ENCODE peak calls at places on chromosomes 12 and 14, in seven cellular contexts. A is H1, G is stomach, Q is Panc1, X is cardiac muscle cell, O is fibroblast of pulmonary artery, D is adrenal gland. K is an unnamed sample.

GRCh38 chr14:54691525-54692260 is 124.8 kb downstream of the SAMD4A start:
- DNase-seq in A (peak), G (peak), Q (peak), X (peak), O (peak), D (peak), K (peak)

GRCh38 chr12:93109794-93110203 is 180.7 kb upstream of the EEA1 start:
- DNase-seq in A (no peak), G (no peak), Q (no peak), X (no peak), O (no peak), D (no peak), K (no peak)

GRCh38 chr12:6884539-6884938 is 11.4 kb upstream of the SPSB2 start:
- DNase-seq in A (no peak), G (no peak), Q (no peak), X (no peak), O (no peak), D (no peak), K (no peak)

GRCh38 chr12:27808831-27809230 is 28.8 kb upstream of the MANSC4 start:
- DNase-seq in A (no peak), G (no peak), Q (no peak), X (no peak), O (no peak), D (no peak), K (no peak)

GRCh38 chr12:65740873-65741600 is 83.2 kb upstream of the HMGA2 start:
- DNase-seq in A (peak), G (peak), Q (peak), X (peak), O (peak), D (no peak), K (peak)

GRCh38 chr14:105076805-105077648 is 11.8 kb upstream of the GPR132 start:
- DNase-seq in A (no peak), G (no peak), Q (no peak), X (no peak), O (no peak), D (no peak), K (no peak)

GRCh38 chr12:127063339-127064090 is 1203.5 kb upstream of the TMEM132C start:
- DNase-seq in A (no peak), G (no peak), Q (no peak), X (no peak), O (no peak), D (no peak), K (no peak)

GRCh38 chr12:122411537-122411936 is 10.9 kb downstream of the CLIP1 start:
- DNase-seq in A (no peak), G (no peak), Q (no peak), X (no peak), O (no peak), D (no peak), K (no peak)

GRCh38 chr14:61395115-61395725 is 73.8 kb downstream of the PRKCH start:
- DNase-seq in A (no peak), G (no peak), Q (no peak), X (no peak), O (no peak), D (no peak), K (no peak)

GRCh38 chr12:131371580-131372475 is 339.1 kb upstream of the SFSWAP start:
- DNase-seq in A (peak), G (no peak), Q (no peak), X (no peak), O (no peak), D (no peak), K (no peak)

GRCh38 chr12:75011120-75011519 is 198.5 kb downstream of the KCNC2 start:
- DNase-seq in A (no peak), G (no peak), Q (no peak), X (no peak), O (no peak), D (no peak), K (no peak)

GRCh38 chr12:121295746-121296617 is 527 bp downstream of the CAMKK2 start:
- DNase-seq in A (peak), G (no peak), Q (no peak), X (peak), O (no peak), D (peak), K (no peak)

GRCh38 chr12:54411398-54412241 is 7.4 kb downstream of the ITGA5 start:
- DNase-seq in A (peak), G (peak), Q (peak), X (peak), O (peak), D (peak), K (no peak)

GRCh38 chr14:89960895-89961294 is 5.2 kb downstream of the TDP1 start:
- DNase-seq in A (no peak), G (no peak), Q (no peak), X (no peak), O (no peak), D (no peak), K (no peak)

GRCh38 chr12:27177716-27178115 is 66.4 kb upstream of the STK38L start:
- DNase-seq in A (no peak), G (no peak), Q (no peak), X (peak), O (peak), D (no peak), K (no peak)

GRCh38 chr14:76647699-76648298 is 113.5 kb upstream of the VASH1 start:
- DNase-seq in A (no peak), G (no peak), Q (peak), X (peak), O (peak), D (peak), K (peak)

GRCh38 chr12:31590730-31591307 is at the start of gene DENND5B:
- DNase-seq in A (peak), G (peak), Q (no peak), X (peak), O (peak), D (peak), K (peak)

GRCh38 chr14:105500726-105501101 is 9.7 kb downstream of the TEDC1 start:
- DNase-seq in A (no peak), G (no peak), Q (no peak), X (no peak), O (no peak), D (no peak), K (no peak)

GRCh38 chr14:58297412-58297761 is 968 bp upstream of the ARID4A start:
- DNase-seq in A (no peak), G (peak), Q (no peak), X (no peak), O (no peak), D (no peak), K (no peak)

GRCh38 chr14:35915775-35916174 is 89.6 kb downstream of the BRMS1L start:
- DNase-seq in A (no peak), G (no peak), Q (no peak), X (no peak), O (no peak), D (no peak), K (no peak)

GRCh38 chr12:98066251-98066650 is 449.1 kb upstream of the TMPO start:
- DNase-seq in A (no peak), G (no peak), Q (no peak), X (no peak), O (no peak), D (no peak), K (no peak)

GRCh38 chr14:102288139-102288538 is 16.8 kb downstream of the MOK start:
- DNase-seq in A (no peak), G (no peak), Q (no peak), X (no peak), O (no peak), D (no peak), K (no peak)

GRCh38 chr12:59645242-59645641 is 49.4 kb downstream of the SLC16A7 start:
- DNase-seq in A (no peak), G (no peak), Q (no peak), X (no peak), O (no peak), D (no peak), K (no peak)

GRCh38 chr14:53955671-53956426 is 776 bp downstream of the BMP4 start:
- DNase-seq in A (peak), G (peak), Q (no peak), X (peak), O (peak), D (no peak), K (no peak)

GRCh38 chr14:24411468-24412454 is 13.0 kb downstream of the NYNRIN start:
- DNase-seq in A (peak), G (peak), Q (no peak), X (peak), O (peak), D (peak), K (peak)

GRCh38 chr14:51449666-51450061 is 202.0 kb upstream of the FRMD6 start:
- DNase-seq in A (no peak), G (no peak), Q (no peak), X (no peak), O (no peak), D (no peak), K (no peak)

GRCh38 chr14:85909581-85909980 is 379.6 kb downstream of the FLRT2 start:
- DNase-seq in A (no peak), G (no peak), Q (no peak), X (no peak), O (no peak), D (no peak), K (no peak)

GRCh38 chr14:87944987-87945604 is 47.9 kb downstream of the GALC start:
- DNase-seq in A (no peak), G (no peak), Q (peak), X (peak), O (peak), D (no peak), K (no peak)

GRCh38 chr12:110766311-110767154 is 23.8 kb upstream of the PPP1CC start:
- DNase-seq in A (no peak), G (no peak), Q (no peak), X (no peak), O (no peak), D (no peak), K (no peak)

GRCh38 chr12:17609152-17609551 is 480.8 kb downstream of the RERGL start:
- DNase-seq in A (no peak), G (no peak), Q (no peak), X (no peak), O (no peak), D (no peak), K (no peak)

GRCh38 chr14:34501004-34501580 is 38.4 kb downstream of the EAPP start:
- DNase-seq in A (no peak), G (no peak), Q (no peak), X (no peak), O (no peak), D (no peak), K (no peak)

GRCh38 chr14:104289485-104289884 is 151.1 kb downstream of the KIF26A start:
- DNase-seq in A (no peak), G (no peak), Q (no peak), X (no peak), O (no peak), D (peak), K (no peak)

GRCh38 chr12:70364695-70365397 is 1.2 kb upstream of the KCNMB4 start:
- DNase-seq in A (no peak), G (no peak), Q (no peak), X (no peak), O (no peak), D (no peak), K (no peak)

GRCh38 chr14:34496679-34497513 is 34.9 kb upstream of the SPTSSA start:
- DNase-seq in A (peak), G (peak), Q (peak), X (peak), O (peak), D (peak), K (no peak)

GRCh38 chr12:7113389-7113871 is 4.4 kb upstream of the C1RL start:
- DNase-seq in A (peak), G (no peak), Q (no peak), X (peak), O (peak), D (no peak), K (no peak)

GRCh38 chr12:32151081-32151480 is 44.4 kb downstream of the BICD1 start:
- DNase-seq in A (no peak), G (no peak), Q (no peak), X (no peak), O (no peak), D (no peak), K (no peak)

DNA sequence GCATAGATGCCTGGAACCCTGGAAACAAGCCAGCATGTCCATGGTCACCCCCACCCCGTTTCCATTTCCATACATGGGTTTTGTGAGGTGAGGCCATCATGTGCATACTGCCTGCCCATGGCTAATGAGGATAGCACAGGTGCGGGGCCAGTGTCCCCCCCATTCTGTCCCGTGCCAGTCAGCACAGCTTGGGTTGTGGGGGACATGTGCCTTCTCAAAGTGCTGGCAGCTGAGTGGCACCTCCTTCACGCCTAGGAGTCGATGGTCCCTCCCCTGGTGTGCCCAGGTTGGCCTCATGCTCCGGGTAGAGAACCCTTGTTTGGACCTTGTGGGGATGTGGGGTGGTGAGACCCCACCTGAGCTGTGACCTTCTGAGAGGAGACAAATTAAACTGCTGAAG is 7.2 kb downstream of the YY1 start:
- DNase-seq in A (no peak), G (no peak), Q (no peak), X (no peak), O (no peak), D (no peak), K (peak)
- H3K4me3 ChIP-seq in A (no peak), G (no peak), Q (no peak), X (no peak), O (no peak), D (no peak), K (no peak)

DNA sequence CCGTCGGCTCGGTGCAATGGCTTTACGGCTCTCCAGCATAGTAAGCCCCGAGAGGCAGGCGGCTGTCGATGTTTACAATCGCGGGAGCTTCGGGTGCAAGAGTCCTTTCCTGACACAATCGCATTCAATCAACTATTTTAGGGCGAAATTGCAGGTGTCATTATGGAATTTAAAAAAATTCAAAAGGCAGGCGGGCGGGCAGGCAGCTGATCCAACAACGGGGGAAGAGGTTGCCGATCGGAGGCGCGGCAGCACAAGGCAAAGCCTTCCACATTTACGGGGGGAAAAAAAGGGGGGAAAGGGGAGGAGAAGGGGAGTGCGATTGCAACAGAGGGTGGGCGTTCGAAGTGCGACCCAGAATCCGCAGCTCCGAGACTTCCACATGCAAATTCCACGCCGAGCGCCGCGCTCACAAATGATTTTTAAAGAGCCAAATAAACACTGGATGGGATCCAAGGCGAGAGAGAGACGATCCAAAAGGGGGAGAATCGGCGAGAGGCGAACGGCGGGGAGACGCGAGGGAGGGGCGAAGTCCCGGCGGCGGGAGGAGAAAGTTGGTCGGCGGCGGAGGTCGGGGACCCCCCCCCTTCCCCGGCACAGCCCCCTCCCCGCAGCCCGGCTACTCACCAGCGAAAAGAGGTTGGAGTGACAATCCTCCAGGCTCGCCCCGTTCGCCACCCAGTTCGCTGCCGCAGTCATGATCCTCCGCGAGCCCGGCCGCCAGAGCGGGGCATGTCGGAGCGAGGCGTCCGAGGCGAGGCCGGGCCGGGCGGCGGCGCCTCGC is 868 bp downstream of the MED13L start:
- DNase-seq in A (peak), G (peak), Q (no peak), X (peak), O (peak), D (peak), K (peak)
- TF ChIP-seq CTCF in A (no peak), G (no peak), Q (no peak), X (no peak), O (peak), D (no peak), K (no peak)

GRCh38 chr12:46368684-46369083 is 3.9 kb downstream of the SLC38A2 start:
- DNase-seq in A (no peak), G (no peak), Q (no peak), X (peak), O (peak), D (no peak), K (no peak)
- H3K4me3 ChIP-seq in A (peak), G (peak), Q (peak), X (peak), O (peak), D (peak), K (peak)

GRCh38 chr12:22670762-22671161 is 45.8 kb downstream of the ETNK1 start:
- DNase-seq in A (no peak), G (no peak), Q (no peak), X (peak), O (peak), D (no peak), K (no peak)
- TF ChIP-seq CTCF in A (no peak), G (no peak), Q (peak), X (peak), O (peak), D (no peak), K (peak)

GRCh38 chr12:94689646-94690036 is 39.3 kb upstream of the TMCC3 start:
- DNase-seq in A (no peak), G (no peak), Q (no peak), X (peak), O (peak), D (no peak), K (no peak)
- H3K4me3 ChIP-seq in A (no peak), G (peak), Q (no peak), X (no peak), O (peak), D (no peak), K (no peak)

GRCh38 chr14:46951103-46951502 is 299.5 kb upstream of the RPL10L start:
- DNase-seq in A (no peak), G (no peak), Q (no peak), X (no peak), O (no peak), D (no peak), K (no peak)
- TF ChIP-seq CTCF in A (no peak), G (no peak), Q (no peak), X (no peak), O (no peak), D (no peak), K (peak)

DNA sequence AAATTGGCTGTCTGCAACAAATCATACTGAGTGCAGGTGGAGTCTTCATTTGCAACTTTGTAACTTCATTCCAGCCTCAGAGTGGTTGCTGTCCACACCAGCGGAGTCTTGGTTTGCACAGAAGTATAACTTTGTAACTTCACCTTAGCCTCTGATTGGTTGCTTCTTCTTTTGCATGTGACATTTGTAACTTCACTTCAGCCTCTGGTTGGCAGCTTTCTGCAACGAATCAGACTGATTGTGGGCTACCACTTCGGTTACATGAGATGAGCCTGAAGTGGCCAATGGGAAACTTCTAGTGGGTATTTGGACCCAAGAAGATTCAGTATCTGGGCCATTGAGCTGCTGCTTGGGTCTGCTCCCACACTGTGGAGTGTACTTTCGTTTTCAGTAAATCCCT is 17.8 kb downstream of the RASSF8 start:
- DNase-seq in A (no peak), G (no peak), Q (no peak), X (no peak), O (no peak), D (no peak), K (no peak)
- H3K4me3 ChIP-seq in A (no peak), G (peak), Q (peak), X (no peak), O (no peak), D (no peak), K (no peak)

K was measured in BE2C.